ENCODE peak calls at places on chromosomes 3 and 15, in four cellular contexts. P is left ventricle myocardium inferior, R is HFF-Myc, K is heart left ventricle. I is an unnamed sample.

GRCh38 chr15:33985287-33985686 is 17.0 kb downstream of the CHRM5 start:
- DNase-seq in P (no peak), R (no peak), K (no peak), I (no peak)

GRCh38 chr3:125023833-125024560 is 31.8 kb downstream of the HEG1 start:
- DNase-seq in P (no peak), R (no peak), K (no peak), I (no peak)

GRCh38 chr15:52100807-52101206 is 11.8 kb downstream of the BCL2L10 start:
- DNase-seq in P (peak), R (peak), K (peak), I (peak)

GRCh38 chr3:86180696-86181095 is 810.3 kb downstream of the VGLL3 start:
- DNase-seq in P (no peak), R (no peak), K (no peak), I (no peak)

GRCh38 chr3:46849098-46849631 is 14.1 kb downstream of the MYL3 start:
- DNase-seq in P (no peak), R (no peak), K (no peak), I (no peak)

GRCh38 chr3:45182915-45183881 is 37.0 kb upstream of the CDCP1 start:
- DNase-seq in P (no peak), R (no peak), K (no peak), I (no peak)

GRCh38 chr3:172179680-172180399 is 140.5 kb downstream of the FNDC3B start:
- DNase-seq in P (no peak), R (no peak), K (no peak), I (peak)

GRCh38 chr15:83206971-83207621 is 527 bp downstream of the HDGFL3 start:
- DNase-seq in P (peak), R (no peak), K (peak), I (peak)

GRCh38 chr3:71050521-71051258 is 532.8 kb downstream of the FOXP1 start:
- DNase-seq in P (no peak), R (no peak), K (no peak), I (no peak)

GRCh38 chr3:148791296-148791695 is 36.3 kb upstream of the CPB1 start:
- DNase-seq in P (no peak), R (no peak), K (no peak), I (no peak)

GRCh38 chr3:98563661-98564281 is 29.6 kb downstream of the CPOX start:
- DNase-seq in P (no peak), R (peak), K (no peak), I (peak)

GRCh38 chr15:97904196-97904572 is 56.3 kb upstream of the ARRDC4 start:
- DNase-seq in P (peak), R (peak), K (peak), I (no peak)

GRCh38 chr3:132432639-132433038 is 15.3 kb downstream of the DNAJC13 start:
- DNase-seq in P (no peak), R (peak), K (no peak), I (no peak)

GRCh38 chr15:40499931-40500330 is 29.1 kb downstream of the CHST14 start:
- DNase-seq in P (no peak), R (no peak), K (no peak), I (no peak)

GRCh38 chr15:40314723-40315276 is 7.1 kb upstream of the PLCB2 start:
- DNase-seq in P (no peak), R (no peak), K (peak), I (no peak)

GRCh38 chr3:27219127-27219860 is 149.9 kb downstream of the NEK10 start:
- DNase-seq in P (no peak), R (no peak), K (no peak), I (no peak)

GRCh38 chr3:104316118-104316517 is 1050.6 kb upstream of the ALCAM start:
- DNase-seq in P (no peak), R (no peak), K (no peak), I (no peak)

GRCh38 chr3:108406661-108407206 is 103.7 kb downstream of the MYH15 start:
- DNase-seq in P (no peak), R (peak), K (no peak), I (peak)

GRCh38 chr15:45118996-45119395 is 4.9 kb downstream of the DUOXA2 start:
- DNase-seq in P (no peak), R (no peak), K (no peak), I (no peak)

GRCh38 chr15:31328425-31328998 is 1.9 kb downstream of the KLF13 start:
- DNase-seq in P (peak), R (no peak), K (no peak), I (peak)

GRCh38 chr15:52257734-52258062 is 37.9 kb downstream of the MYO5C start:
- DNase-seq in P (no peak), R (no peak), K (no peak), I (no peak)

GRCh38 chr3:145015243-145015642 is 1043.6 kb downstream of the DIPK2A start:
- DNase-seq in P (no peak), R (no peak), K (no peak), I (no peak)

GRCh38 chr3:126351771-126352475 is 5.3 kb downstream of the KLF15 start:
- DNase-seq in P (no peak), R (no peak), K (peak), I (no peak)

GRCh38 chr3:69718832-69719231 is 20.4 kb upstream of the MITF start:
- DNase-seq in P (no peak), R (no peak), K (no peak), I (no peak)

GRCh38 chr3:189273736-189274135 is 102.0 kb downstream of the TPRG1 start:
- DNase-seq in P (no peak), R (no peak), K (no peak), I (no peak)

GRCh38 chr15:68729789-68730201 is 90.9 kb downstream of the ANP32A start:
- DNase-seq in P (peak), R (no peak), K (no peak), I (no peak)

GRCh38 chr3:10945683-10946287 is 46.8 kb upstream of the SLC6A1 start:
- DNase-seq in P (peak), R (no peak), K (peak), I (peak)

GRCh38 chr3:31247850-31248618 is 284.7 kb upstream of the STT3B start:
- DNase-seq in P (no peak), R (no peak), K (no peak), I (peak)

GRCh38 chr3:125350597-125350996 is 24.5 kb downstream of the ZNF148 start:
- DNase-seq in P (no peak), R (no peak), K (no peak), I (peak)

GRCh38 chr3:33001889-33002288 is 50.4 kb downstream of the CCR4 start:
- DNase-seq in P (no peak), R (no peak), K (no peak), I (peak)

GRCh38 chr15:45169608-45170480 is 17.9 kb downstream of the SHF start:
- DNase-seq in P (no peak), R (no peak), K (no peak), I (no peak)

GRCh38 chr3:11134794-11135193 is 19.5 kb upstream of the HRH1 start:
- DNase-seq in P (no peak), R (no peak), K (no peak), I (no peak)

GRCh38 chr15:68055224-68055705 is 1.1 kb downstream of the PIAS1 start:
- DNase-seq in P (no peak), R (no peak), K (no peak), I (peak)

GRCh38 chr3:11575964-11576363 is 67.8 kb downstream of the VGLL4 start:
- DNase-seq in P (no peak), R (no peak), K (no peak), I (no peak)

GRCh38 chr15:92393287-92393993 is at the start of gene ST8SIA2:
- DNase-seq in P (peak), R (no peak), K (no peak), I (no peak)

GRCh38 chr15:92393994-92394326 is 279 bp downstream of the ST8SIA2 start:
- DNase-seq in P (no peak), R (no peak), K (no peak), I (no peak)

GRCh38 chr15:92395176-92395521 is 1.5 kb downstream of the ST8SIA2 start:
- DNase-seq in P (no peak), R (no peak), K (no peak), I (no peak)

GRCh38 chr15:92395557-92395956 is 1.9 kb downstream of the ST8SIA2 start:
- DNase-seq in P (no peak), R (no peak), K (no peak), I (no peak)

GRCh38 chr15:92394327-92395175 is 870 bp downstream of the ST8SIA2 start:
- DNase-seq in P (no peak), R (no peak), K (peak), I (no peak)
- H3K4me3 ChIP-seq in P (peak), R (no peak), K (peak), I (no peak)

DNA sequence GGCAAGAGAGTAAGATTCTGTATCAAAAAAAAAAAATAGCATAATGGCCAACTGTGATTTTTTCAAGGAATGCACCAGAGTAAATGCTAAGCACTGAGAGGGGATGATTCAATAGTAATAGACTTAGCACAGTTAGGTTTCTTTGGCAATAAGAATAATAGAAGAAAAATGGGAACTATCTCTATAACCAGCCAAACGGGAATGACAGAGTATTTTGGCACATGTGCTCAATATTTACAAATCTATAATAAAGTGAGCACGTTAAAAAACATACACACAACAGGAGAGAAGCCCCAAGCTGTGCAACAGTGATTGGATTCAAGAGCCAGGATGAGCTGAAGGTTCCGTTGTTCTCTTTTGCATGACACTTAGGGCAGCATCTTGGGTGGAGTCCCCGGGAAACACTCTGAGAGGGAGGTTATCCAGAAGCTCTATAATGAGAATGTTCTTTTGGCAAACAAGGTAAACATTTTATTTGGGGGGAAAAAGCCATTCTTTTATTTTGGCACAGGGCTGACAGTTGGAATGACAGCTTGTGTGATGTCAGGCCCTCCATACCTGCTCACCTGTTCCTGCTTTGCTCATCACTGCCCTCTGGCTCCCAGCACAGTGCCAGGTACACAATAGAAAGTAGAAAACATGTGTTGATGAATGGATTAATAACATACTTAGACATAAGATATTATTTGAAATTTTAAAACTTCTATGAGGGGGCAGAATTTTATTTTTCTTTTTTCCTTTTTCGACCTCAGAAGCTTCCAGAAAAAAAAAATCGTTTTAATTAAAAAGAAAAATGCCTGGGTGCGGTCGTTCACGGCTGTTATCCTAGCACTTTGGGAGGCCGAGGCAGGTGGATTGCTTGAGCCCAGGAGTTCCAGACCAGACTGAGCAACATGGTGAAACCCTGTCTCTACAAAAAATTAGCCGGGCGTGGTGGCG is 44.0 kb upstream of the MUC4 start:
- DNase-seq in P (no peak), R (no peak), K (no peak), I (no peak)
- TF ChIP-seq CTCF in P (no peak), R (no peak), K (no peak), I (no peak)

DNA sequence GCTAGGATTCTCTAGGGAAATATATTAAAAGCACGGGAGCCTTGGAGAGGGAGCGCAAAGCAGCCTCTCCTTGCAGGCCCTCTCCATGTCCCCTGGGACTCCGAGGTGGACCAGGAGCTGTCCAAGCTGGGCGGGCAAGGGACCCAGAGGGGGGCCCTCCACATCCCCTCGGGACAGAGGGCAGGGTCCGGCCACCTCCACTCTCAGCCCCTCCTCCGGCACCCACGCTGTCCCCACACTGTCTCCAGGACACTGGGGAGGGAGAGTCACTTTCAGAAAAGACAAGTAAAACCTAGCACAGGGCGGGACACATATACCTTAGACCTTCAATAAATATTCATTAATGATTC is 77.5 kb upstream of the RNF7 start:
- DNase-seq in P (no peak), R (no peak), K (no peak), I (no peak)
- H3K4me3 ChIP-seq in P (peak), R (peak), K (peak), I (no peak)

GRCh38 chr15:79433610-79434009 is 1.5 kb downstream of the MINAR1 start:
- DNase-seq in P (no peak), R (no peak), K (no peak), I (no peak)

GRCh38 chr15:79434361-79434760 is 2.2 kb downstream of the MINAR1 start:
- DNase-seq in P (no peak), R (no peak), K (no peak), I (no peak)

GRCh38 chr15:79430901-79431635 is 1.1 kb upstream of the MINAR1 start:
- DNase-seq in P (no peak), R (no peak), K (no peak), I (no peak)

GRCh38 chr15:79432345-79433311 is 492 bp downstream of the MINAR1 start:
- DNase-seq in P (no peak), R (no peak), K (no peak), I (no peak)

GRCh38 chr15:79431636-79432344 is at the start of gene MINAR1:
- DNase-seq in P (no peak), R (no peak), K (peak), I (no peak)
- TF ChIP-seq CTCF in P (no peak), R (no peak), K (no peak), I (no peak)

DNA sequence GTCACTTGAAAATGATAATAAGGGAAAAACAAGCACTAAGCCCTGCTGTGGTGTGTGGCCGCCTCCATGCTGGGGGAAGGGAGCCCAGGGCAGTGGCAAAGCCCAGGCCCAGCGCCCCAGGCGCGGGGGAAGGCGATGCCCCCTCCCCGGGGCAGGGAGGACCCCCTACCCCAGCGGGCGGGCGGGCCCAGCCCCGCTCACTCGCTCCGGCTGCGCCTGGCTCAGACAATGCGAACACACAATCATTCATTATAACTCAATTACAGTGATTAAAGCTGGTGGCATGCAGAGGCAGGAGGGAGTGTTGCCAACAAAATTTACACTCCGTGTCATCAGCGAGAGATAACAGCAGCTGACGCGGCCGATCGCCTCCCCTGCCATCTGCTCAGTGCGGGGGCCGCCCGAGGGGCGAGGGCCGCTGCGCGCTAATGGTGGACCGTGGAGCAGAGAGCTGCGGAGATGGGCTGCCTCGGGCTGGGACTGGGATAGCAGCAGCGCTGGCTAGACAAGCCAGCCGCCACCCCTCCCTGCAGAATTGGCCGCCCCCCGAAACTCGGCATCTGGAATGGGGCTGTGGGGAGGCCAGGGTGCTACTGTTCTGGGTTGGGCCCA is 64.1 kb downstream of the TLE3 start:
- DNase-seq in P (no peak), R (no peak), K (no peak), I (no peak)
- H3K4me3 ChIP-seq in P (peak), R (no peak), K (no peak), I (no peak)

DNA sequence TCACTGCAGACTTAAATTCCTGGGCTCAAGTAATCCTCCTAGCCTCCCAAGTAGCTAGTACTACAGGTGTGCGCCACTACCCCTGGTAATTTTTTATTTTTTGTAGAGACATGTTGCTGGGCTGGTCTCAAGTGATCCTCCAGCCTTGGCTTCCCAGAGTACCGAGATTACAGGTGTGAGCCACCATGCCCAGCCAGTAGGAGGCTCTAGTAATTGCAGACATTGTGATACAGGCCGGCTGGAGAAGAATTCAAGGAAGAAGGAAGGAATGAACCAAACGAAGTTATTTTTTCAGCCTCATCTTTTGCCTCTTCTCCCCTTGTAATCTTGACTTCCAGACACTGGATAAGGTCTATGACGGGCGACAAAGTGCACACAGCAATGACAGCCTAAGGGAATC is 3.2 kb upstream of the PPP4R2 start:
- DNase-seq in P (no peak), R (no peak), K (no peak), I (no peak)
- TF ChIP-seq CTCF in P (no peak), R (peak), K (no peak), I (peak)

GRCh38 chr3:151357461-151357850 is 27.1 kb downstream of the P2RY12 start:
- DNase-seq in P (no peak), R (no peak), K (no peak), I (no peak)
- H3K4me3 ChIP-seq in P (no peak), R (no peak), K (no peak), I (no peak)

DNA sequence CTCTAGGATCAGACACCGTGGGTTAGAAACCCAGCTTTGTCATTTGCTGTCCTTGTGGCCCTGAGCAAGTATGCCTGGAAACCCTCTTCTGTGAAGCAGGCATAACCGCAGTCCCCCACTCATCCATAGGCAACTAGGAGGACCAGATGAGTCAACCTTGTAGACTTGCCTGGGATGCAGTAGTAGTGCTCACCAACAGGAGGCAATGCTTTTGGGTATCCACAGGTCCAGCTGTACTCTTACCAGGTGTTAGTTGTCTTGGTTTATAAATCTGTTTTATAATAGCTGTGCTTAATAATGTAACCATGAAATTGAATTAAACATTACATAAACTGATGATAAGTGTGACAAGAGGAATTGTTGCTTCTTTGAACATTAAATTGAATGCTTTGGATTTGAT is 389.3 kb downstream of the IL20RB start:
- DNase-seq in P (no peak), R (no peak), K (no peak), I (peak)
- TF ChIP-seq CTCF in P (no peak), R (no peak), K (no peak), I (peak)

GRCh38 chr3:25420168-25420567 is 7.9 kb upstream of the RARB start:
- DNase-seq in P (no peak), R (no peak), K (no peak), I (no peak)
- H3K4me3 ChIP-seq in P (no peak), R (no peak), K (no peak), I (no peak)

I was measured in GM12865.